ENCODE peak calls at places on chromosomes 5 and 9, in five cellular contexts. One of them, this sample, is unnamed.
A peak's percentile ranks its signal among the peaks of the same experiment; 100 is the strongest.

GRCh38 chr9:86796671-86797070 is 150.6 kb downstream of the GAS1 start:
- DNase-seq in spleen: no peak
- DNase-seq in HepG2: no peak
- DNase-seq in transverse colon: no peak
- DNase-seq in tibial nerve: no peak
- DNase-seq in this sample: no peak

GRCh38 chr5:151598984-151599383 is 7.9 kb upstream of the FAT2 start:
- DNase-seq in spleen: no peak
- DNase-seq in HepG2: no peak
- DNase-seq in transverse colon: no peak
- DNase-seq in tibial nerve: no peak
- DNase-seq in this sample: no peak

GRCh38 chr9:113593682-113594281 is 130.3 kb downstream of the RGS3 start:
- DNase-seq in spleen: peak; percentile 88
- DNase-seq in HepG2: peak; percentile 85
- DNase-seq in transverse colon: peak; percentile 76
- DNase-seq in tibial nerve: peak; percentile 77
- DNase-seq in this sample: peak; percentile 23

GRCh38 chr5:98880151-98880550 is 48.7 kb downstream of the CHD1 start:
- DNase-seq in spleen: no peak
- DNase-seq in HepG2: no peak
- DNase-seq in transverse colon: no peak
- DNase-seq in tibial nerve: no peak
- DNase-seq in this sample: no peak

GRCh38 chr9:74643303-74643933 is 146.3 kb downstream of the RORB start:
- DNase-seq in spleen: no peak
- DNase-seq in HepG2: no peak
- DNase-seq in transverse colon: no peak
- DNase-seq in tibial nerve: no peak
- DNase-seq in this sample: no peak

GRCh38 chr9:107992269-107992668 is 502.7 kb upstream of the KLF4 start:
- DNase-seq in spleen: no peak
- DNase-seq in HepG2: no peak
- DNase-seq in transverse colon: no peak
- DNase-seq in tibial nerve: no peak
- DNase-seq in this sample: no peak

GRCh38 chr5:83711982-83712601 is 8.6 kb downstream of the HAPLN1 start:
- DNase-seq in spleen: no peak
- DNase-seq in HepG2: peak; percentile 56
- DNase-seq in transverse colon: peak; percentile 27
- DNase-seq in tibial nerve: peak; percentile 35
- DNase-seq in this sample: no peak

GRCh38 chr9:76414656-76415055 is 20.4 kb upstream of the RFK start:
- DNase-seq in spleen: no peak
- DNase-seq in HepG2: no peak
- DNase-seq in transverse colon: no peak
- DNase-seq in tibial nerve: no peak
- DNase-seq in this sample: no peak

GRCh38 chr5:110105692-110106091 is 416.0 kb downstream of the MAN2A1 start:
- DNase-seq in spleen: no peak
- DNase-seq in HepG2: peak; percentile 79
- DNase-seq in transverse colon: no peak
- DNase-seq in tibial nerve: no peak
- DNase-seq in this sample: no peak

GRCh38 chr9:124593080-124594058 is 86.2 kb upstream of the NR5A1 start:
- DNase-seq in spleen: no peak
- DNase-seq in HepG2: no peak
- DNase-seq in transverse colon: no peak
- DNase-seq in tibial nerve: no peak
- DNase-seq in this sample: no peak

GRCh38 chr5:40991168-40991980 is 79.8 kb downstream of the MROH2B start:
- DNase-seq in spleen: no peak
- DNase-seq in HepG2: peak; percentile 94
- DNase-seq in transverse colon: peak; percentile 30
- DNase-seq in tibial nerve: peak; percentile 57
- DNase-seq in this sample: no peak

GRCh38 chr5:118857700-118858099 is 130.6 kb downstream of the DTWD2 start:
- DNase-seq in spleen: no peak
- DNase-seq in HepG2: no peak
- DNase-seq in transverse colon: no peak
- DNase-seq in tibial nerve: no peak
- DNase-seq in this sample: no peak

GRCh38 chr9:77912895-77913693 is 118.5 kb downstream of the GNAQ start:
- DNase-seq in spleen: no peak
- DNase-seq in HepG2: no peak
- DNase-seq in transverse colon: no peak
- DNase-seq in tibial nerve: no peak
- DNase-seq in this sample: no peak

DNA sequence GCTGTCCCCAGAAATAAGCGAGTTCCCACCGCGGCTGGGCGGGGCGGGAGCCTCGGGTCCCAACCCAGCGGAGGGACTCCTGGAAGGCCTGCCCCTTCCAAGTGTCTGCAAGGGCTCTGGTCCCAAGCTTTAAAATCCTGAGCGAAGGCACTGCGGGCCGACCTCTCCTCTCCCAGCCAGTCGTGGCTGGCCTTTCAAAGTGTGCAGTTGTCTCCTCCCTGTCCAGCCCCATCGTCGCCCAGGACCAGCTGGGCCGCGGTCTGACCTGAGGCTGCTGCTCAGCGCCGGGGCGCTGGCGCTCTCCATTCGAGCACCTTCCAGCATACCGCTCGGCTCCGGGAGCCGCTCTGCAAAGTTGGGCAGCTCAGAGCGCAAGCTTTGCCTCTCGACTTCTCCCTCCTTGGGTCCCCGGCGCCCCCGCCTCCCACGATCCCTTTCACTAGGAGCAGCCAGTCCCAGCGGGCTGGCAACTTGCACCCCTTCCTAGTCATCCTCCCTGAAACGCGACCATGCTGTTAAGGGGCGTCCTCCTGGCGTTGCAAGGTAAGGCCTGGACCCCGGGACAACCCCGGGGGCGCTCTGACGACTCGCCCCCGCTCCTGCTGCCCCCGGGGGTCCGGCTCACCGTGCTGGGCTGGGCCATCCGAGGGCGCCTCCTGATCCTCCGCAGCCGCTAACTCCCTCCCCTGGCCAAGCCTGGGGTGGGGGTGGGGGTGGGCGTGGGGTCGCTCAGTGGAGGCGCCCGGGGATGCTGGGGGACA is at the start of gene MAMDC2:
- DNase-seq in spleen: peak; percentile 77
- DNase-seq in HepG2: no peak
- DNase-seq in transverse colon: peak; percentile 42
- DNase-seq in tibial nerve: peak; percentile 51
- DNase-seq in this sample: no peak
- H3K27ac ChIP-seq in spleen: peak within 1 kb of the TSS; percentile 78
- H3K27ac ChIP-seq in HepG2: no peak within 1 kb of the TSS
- H3K27ac ChIP-seq in transverse colon: peak within 1 kb of the TSS; percentile 92
- H3K27ac ChIP-seq in tibial nerve: peak within 1 kb of the TSS; percentile 90
- H3K27ac ChIP-seq in this sample: peak within 1 kb of the TSS; percentile 90

GRCh38 chr9:129021091-129021490 is 7.0 kb downstream of the SH3GLB2 start:
- DNase-seq in spleen: peak; percentile 82
- DNase-seq in HepG2: no peak
- DNase-seq in transverse colon: peak; percentile 62
- DNase-seq in tibial nerve: no peak
- DNase-seq in this sample: no peak
- TF ChIP-seq POLR2A in spleen: no peak
- TF ChIP-seq POLR2A in HepG2: no peak
- TF ChIP-seq POLR2A in transverse colon: no peak
- TF ChIP-seq POLR2A in tibial nerve: no peak
- TF ChIP-seq POLR2A in this sample: no peak

GRCh38 chr5:174723979-174724483 is 351 bp upstream of the MSX2 start:
- DNase-seq in spleen: no peak
- DNase-seq in HepG2: no peak
- DNase-seq in transverse colon: no peak
- DNase-seq in tibial nerve: no peak
- DNase-seq in this sample: no peak
- H3K27ac ChIP-seq in spleen: no peak overlapping the region
- H3K27ac ChIP-seq in HepG2: no peak overlapping the region
- H3K27ac ChIP-seq in transverse colon: no peak overlapping the region
- H3K27ac ChIP-seq in tibial nerve: no peak overlapping the region
- H3K27ac ChIP-seq in this sample: no peak overlapping the region

DNA sequence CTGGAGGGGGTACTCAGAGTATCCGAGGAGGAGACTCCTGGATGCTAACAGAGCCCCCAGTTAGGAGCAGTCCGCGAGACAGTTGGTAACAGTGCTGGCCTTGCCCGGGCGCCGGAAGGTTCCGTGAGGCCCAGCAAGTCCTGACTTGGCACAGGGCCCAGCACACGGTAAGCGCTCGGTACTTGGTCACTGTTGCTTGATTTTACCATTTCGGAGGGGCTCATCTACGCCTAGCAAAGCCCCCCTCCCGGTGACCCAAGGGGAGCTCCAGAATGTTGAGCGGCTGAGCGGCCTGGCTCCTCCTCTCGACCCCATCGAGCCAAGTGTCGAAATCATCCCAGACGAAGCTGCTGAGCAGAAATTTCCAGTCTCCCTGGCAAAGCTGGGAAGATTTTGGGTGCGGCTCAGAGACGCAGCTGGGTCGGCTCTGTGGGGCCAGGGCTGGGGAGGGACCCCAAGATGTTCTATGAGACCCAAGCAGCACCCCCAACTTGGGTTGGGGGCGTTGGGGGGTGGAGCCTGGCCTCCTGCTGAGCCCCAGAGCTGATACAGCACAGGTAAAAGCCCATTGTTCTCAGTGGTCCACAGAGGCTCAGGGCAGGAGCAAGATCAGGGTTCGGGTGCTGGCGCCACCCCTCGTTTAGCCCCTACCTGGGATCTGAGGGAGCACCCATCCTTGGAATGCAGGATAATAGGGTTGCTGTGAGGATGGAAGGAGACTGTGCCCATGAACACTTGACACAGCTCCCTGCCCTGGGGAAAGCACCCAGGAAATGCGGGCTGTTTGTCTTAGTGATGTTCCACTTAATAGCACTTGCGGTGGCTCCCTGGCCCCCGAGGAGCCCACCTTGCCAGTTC is 137.2 kb downstream of the C9orf50 start:
- DNase-seq in spleen: peak; percentile 84
- DNase-seq in HepG2: no peak
- DNase-seq in transverse colon: peak; percentile 83
- DNase-seq in tibial nerve: peak; percentile 83
- DNase-seq in this sample: no peak
- TF ChIP-seq POLR2A in spleen: no peak
- TF ChIP-seq POLR2A in HepG2: no peak
- TF ChIP-seq POLR2A in transverse colon: peak; percentile 53
- TF ChIP-seq POLR2A in tibial nerve: peak; percentile 78
- TF ChIP-seq POLR2A in this sample: no peak

DNA sequence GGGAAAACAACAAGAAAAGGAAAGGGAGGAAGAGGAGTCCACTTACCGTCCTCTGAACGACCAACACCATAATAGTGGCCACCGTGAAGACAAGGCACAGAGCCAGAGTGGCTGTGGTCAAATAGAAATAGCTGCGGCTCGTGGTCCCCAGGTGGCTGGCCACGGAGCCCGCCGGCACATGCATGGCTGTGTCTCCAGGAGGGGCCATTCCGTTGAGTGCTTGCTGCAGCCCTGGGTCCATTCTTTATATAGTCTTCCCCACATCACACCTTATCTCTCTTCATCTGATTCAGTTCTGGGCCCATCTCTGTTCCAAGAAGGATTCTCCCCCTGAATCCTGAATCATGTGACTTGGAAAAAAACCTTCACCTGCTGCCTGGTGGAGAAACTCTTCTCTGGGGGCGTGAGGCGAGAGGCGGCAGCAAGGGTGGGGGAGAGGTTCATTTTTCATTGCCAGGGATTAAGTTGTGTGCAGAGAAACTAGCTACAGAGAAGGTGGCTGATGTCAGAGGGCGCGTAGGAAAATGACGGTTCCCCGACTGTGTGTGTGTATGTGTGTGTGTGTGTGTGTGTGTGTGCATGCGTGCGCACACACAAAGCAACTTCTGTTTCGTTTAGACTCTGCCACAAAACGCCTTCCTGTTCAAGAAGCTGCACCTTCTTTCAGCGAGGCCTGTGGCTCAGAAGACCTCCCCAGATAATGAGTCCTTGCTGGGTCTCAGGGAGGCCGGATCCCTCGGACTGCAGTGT is at the start of gene TNFSF8:
- DNase-seq in spleen: peak; percentile 90
- DNase-seq in HepG2: no peak
- DNase-seq in transverse colon: peak; percentile 35
- DNase-seq in tibial nerve: no peak
- DNase-seq in this sample: no peak
- H3K27ac ChIP-seq in spleen: peak within 1 kb of the TSS; percentile 94
- H3K27ac ChIP-seq in HepG2: no peak within 1 kb of the TSS
- H3K27ac ChIP-seq in transverse colon: peak within 1 kb of the TSS; percentile 69
- H3K27ac ChIP-seq in tibial nerve: peak within 1 kb of the TSS; percentile 61
- H3K27ac ChIP-seq in this sample: peak within 1 kb of the TSS; percentile 83

GRCh38 chr9:36039121-36039520 is 2.4 kb downstream of the RECK start:
- DNase-seq in spleen: no peak
- DNase-seq in HepG2: no peak
- DNase-seq in transverse colon: no peak
- DNase-seq in tibial nerve: no peak
- DNase-seq in this sample: no peak

GRCh38 chr9:36034911-36035490 is 1.7 kb upstream of the RECK start:
- DNase-seq in spleen: no peak
- DNase-seq in HepG2: no peak
- DNase-seq in transverse colon: no peak
- DNase-seq in tibial nerve: no peak
- DNase-seq in this sample: no peak

GRCh38 chr9:36037580-36038169 is 962 bp downstream of the RECK start:
- DNase-seq in spleen: no peak
- DNase-seq in HepG2: no peak
- DNase-seq in transverse colon: no peak
- DNase-seq in tibial nerve: no peak
- DNase-seq in this sample: no peak

GRCh38 chr9:36036253-36036779 is 397 bp upstream of the RECK start:
- DNase-seq in spleen: no peak
- DNase-seq in HepG2: no peak
- DNase-seq in transverse colon: no peak
- DNase-seq in tibial nerve: no peak
- DNase-seq in this sample: no peak

DNA sequence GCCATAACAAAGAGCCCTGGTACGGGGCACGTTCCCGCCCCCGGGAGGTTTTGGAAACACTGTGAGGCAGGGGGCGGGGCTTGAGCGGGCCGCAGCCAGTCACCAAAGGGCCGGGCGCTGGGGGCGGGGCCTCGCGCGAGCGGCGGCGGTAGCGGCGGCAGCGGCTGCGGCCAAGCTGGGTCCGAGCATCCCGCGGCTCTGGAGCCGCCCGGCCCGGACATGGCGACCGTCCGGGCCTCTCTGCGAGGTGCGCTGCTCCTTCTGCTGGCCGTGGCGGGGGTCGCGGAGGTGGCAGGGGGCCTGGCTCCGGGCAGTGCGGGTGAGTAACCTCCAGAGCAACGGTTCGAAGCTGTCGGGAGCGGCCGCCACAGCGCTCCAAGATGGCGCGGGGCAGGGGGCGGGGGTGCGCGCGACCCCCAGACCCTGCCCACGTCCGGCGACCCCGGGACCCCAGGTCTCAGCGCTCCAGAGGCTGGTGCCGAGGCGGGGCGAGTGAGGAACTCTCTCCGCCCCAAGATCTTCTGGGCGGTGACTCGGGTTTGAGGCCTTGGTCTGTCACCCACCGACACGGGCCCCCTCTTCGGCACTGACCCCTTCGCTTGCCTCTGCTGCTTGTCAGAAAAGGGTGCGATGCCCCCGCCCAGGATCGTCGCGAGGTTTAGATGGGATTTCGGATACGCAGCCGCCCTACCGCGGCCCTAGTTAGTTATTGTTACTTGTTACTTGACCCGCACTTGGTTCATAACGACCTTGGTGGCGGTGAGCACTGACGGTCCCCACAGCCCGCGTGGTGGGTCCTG is at the start of gene RECK:
- DNase-seq in spleen: peak; percentile 95
- DNase-seq in HepG2: peak; percentile 43
- DNase-seq in transverse colon: peak; percentile 88
- DNase-seq in tibial nerve: peak; percentile 89
- DNase-seq in this sample: peak; percentile 40
- TF ChIP-seq POLR2A in spleen: no peak
- TF ChIP-seq POLR2A in HepG2: peak; percentile 63
- TF ChIP-seq POLR2A in transverse colon: peak; percentile 31
- TF ChIP-seq POLR2A in tibial nerve: peak; percentile 88
- TF ChIP-seq POLR2A in this sample: no peak